ENCODE peak calls at places on chromosomes 11 and 22, in ten cellular contexts. R is pancreas, Y is aorta, Q is upper lobe of right lung, L is heart right ventricle, I is RWPE2, D is mucosa of descending colon, X is psoas muscle, K is PC-3, A is left lung. M is an unnamed sample.

GRCh38 chr22:35467788-35468187 is 67.8 kb downstream of the MCM5 start:
- ATAC-seq in R (peak; percentile 84), Y (peak; percentile 89), Q (peak; percentile 84), L (peak; percentile 89), I (peak; percentile 33), D (peak; percentile 97), X (peak; percentile 74), K (no peak), A (peak; percentile 83), M (peak; percentile 86)

GRCh38 chr22:32676196-32676595 is 125.3 kb upstream of the TIMP3 start:
- ATAC-seq in R (peak; percentile 38), Y (no peak), Q (peak; percentile 35), L (no peak), I (no peak), D (no peak), X (no peak), K (no peak), A (no peak), M (peak; percentile 62)

GRCh38 chr11:105100206-105100605 is 39.4 kb downstream of the CARD18 start:
- ATAC-seq in R (peak; percentile 23), Y (no peak), Q (peak; percentile 76), L (no peak), I (peak; percentile 25), D (peak; percentile 83), X (no peak), K (peak; percentile 68), A (peak; percentile 76), M (no peak)

GRCh38 chr11:83068573-83068972 is 3.1 kb downstream of the RAB30 start:
- ATAC-seq in R (no peak), Y (no peak), Q (no peak), L (no peak), I (no peak), D (no peak), X (no peak), K (no peak), A (no peak), M (no peak)

GRCh38 chr11:34050967-34051348 is 573 bp upstream of the CAPRIN1 start:
- ATAC-seq in R (peak; percentile 2), Y (peak; percentile 1), Q (no peak), L (peak; percentile 8), I (peak; percentile 1), D (peak; percentile 2), X (peak; percentile 2), K (peak; percentile 3), A (peak; percentile 3), M (peak; percentile 32)

GRCh38 chr11:96204721-96205459 is 138.1 kb downstream of the MAML2 start:
- ATAC-seq in R (no peak), Y (no peak), Q (no peak), L (no peak), I (no peak), D (no peak), X (no peak), K (no peak), A (no peak), M (no peak)

GRCh38 chr22:37223965-37224551 is 11.8 kb upstream of the SSTR3 start:
- ATAC-seq in R (no peak), Y (no peak), Q (no peak), L (no peak), I (no peak), D (peak; percentile 11), X (no peak), K (no peak), A (no peak), M (no peak)

GRCh38 chr22:17266261-17266971 is 47.2 kb upstream of the ADA2 start:
- ATAC-seq in R (peak; percentile 67), Y (no peak), Q (no peak), L (peak; percentile 56), I (no peak), D (peak; percentile 89), X (peak; percentile 53), K (no peak), A (peak; percentile 27), M (no peak)

GRCh38 chr22:21032843-21033688 is 705 bp upstream of the SLC7A4 start:
- ATAC-seq in R (no peak), Y (no peak), Q (no peak), L (no peak), I (no peak), D (no peak), X (no peak), K (no peak), A (peak; percentile 16), M (no peak)

DNA sequence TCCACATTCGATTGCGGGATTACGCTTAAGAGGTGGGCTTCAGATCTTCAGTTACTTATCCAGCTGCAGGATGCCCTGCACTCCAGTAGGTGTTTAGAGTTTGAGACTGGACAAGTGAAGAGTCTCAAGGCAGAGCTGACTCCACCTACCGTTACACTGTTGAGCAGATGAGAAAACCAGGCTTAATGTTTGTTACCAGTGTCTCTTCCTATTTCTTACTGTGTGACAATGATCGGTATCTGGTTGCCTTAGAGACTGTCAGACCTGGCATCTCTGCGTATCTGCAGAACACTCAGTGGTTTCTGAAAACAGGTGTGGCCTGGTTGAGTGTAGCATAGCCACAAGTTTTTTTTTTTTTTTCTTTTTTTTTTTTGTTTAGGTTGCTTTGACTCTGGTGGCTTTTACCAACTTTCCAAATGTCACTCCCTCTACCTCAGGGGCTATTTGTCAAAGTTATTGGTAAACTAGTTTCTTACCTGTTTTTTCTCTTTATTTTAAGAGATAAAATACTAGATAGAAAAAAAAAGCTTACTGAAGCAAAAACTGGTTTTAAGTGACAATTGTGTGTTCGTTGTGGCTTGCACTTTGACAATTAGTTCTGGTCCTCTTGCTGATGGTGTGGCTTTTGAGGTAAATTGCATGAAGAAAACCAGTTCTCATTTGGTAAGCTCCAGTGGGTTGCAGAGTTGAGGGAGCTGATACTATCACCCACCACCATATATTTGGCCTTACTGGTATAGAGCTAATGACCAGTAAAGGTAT is 284.8 kb downstream of the ETS1 start:
- ATAC-seq in R (peak; percentile 54), Y (no peak), Q (peak; percentile 80), L (no peak), I (no peak), D (peak; percentile 85), X (no peak), K (no peak), A (peak; percentile 45), M (peak; percentile 16)
- H3K4me1 ChIP-seq in R (no peaks in the 10 kb centered on the region), Y (peaks cover 6% of the 10 kb centered on the region), Q (peaks cover 16% of the 10 kb centered on the region), L (peaks cover 16% of the 10 kb centered on the region), I (no peaks in the 10 kb centered on the region), D (peaks cover 10% of the 10 kb centered on the region), X (no peaks in the 10 kb centered on the region), K (no peaks in the 10 kb centered on the region), A (peaks cover 16% of the 10 kb centered on the region), M (peaks cover 3% of the 10 kb centered on the region)

GRCh38 chr11:35337919-35338316 is 81.4 kb downstream of the SLC1A2 start:
- ATAC-seq in R (no peak), Y (no peak), Q (no peak), L (no peak), I (no peak), D (no peak), X (no peak), K (peak; percentile 24), A (no peak), M (no peak)

GRCh38 chr11:35340101-35340500 is 79.3 kb downstream of the SLC1A2 start:
- ATAC-seq in R (peak; percentile 13), Y (no peak), Q (no peak), L (no peak), I (no peak), D (no peak), X (peak; percentile 24), K (no peak), A (no peak), M (no peak)

GRCh38 chr11:35340715-35341114 is 78.6 kb downstream of the SLC1A2 start:
- ATAC-seq in R (no peak), Y (no peak), Q (no peak), L (peak; percentile 83), I (no peak), D (no peak), X (no peak), K (no peak), A (no peak), M (no peak)

GRCh38 chr11:35337136-35337918 is 82.0 kb downstream of the SLC1A2 start:
- ATAC-seq in R (peak; percentile 90), Y (no peak), Q (peak; percentile 73), L (no peak), I (peak; percentile 96), D (peak; percentile 70), X (peak; percentile 83), K (peak; percentile 90), A (peak; percentile 80), M (peak; percentile 71)

DNA sequence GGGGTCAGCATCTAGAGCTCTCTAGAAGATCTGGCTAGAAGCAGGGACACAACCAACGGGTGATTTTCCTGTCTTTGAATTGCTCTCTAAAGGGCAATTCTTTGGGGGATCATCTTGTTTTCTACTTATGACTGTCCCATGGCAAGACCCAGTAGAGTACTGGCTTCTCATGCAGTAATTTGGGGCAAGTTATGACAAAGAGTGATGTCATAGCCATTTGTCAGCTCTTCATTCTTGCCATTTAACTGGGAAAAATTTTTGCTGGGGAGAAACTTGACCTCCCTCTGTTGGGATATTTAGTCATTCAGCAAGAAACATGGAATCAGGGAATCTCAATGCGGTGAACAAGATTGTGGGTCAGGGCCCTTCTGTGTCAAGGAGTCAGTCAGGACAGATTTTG is 80.4 kb downstream of the SLC1A2 start:
- ATAC-seq in R (no peak), Y (no peak), Q (no peak), L (no peak), I (no peak), D (no peak), X (no peak), K (no peak), A (no peak), M (no peak)
- H3K4me1 ChIP-seq in R (peaks cover 33% of the 10 kb centered on the region), Y (no peaks in the 10 kb centered on the region), Q (no peaks in the 10 kb centered on the region), L (peaks cover 7% of the 10 kb centered on the region), I (peaks cover 19% of the 10 kb centered on the region), D (no peaks in the 10 kb centered on the region), X (peaks cover 6% of the 10 kb centered on the region), K (peaks cover 29% of the 10 kb centered on the region), A (peaks cover 17% of the 10 kb centered on the region), M (no peaks in the 10 kb centered on the region)

DNA sequence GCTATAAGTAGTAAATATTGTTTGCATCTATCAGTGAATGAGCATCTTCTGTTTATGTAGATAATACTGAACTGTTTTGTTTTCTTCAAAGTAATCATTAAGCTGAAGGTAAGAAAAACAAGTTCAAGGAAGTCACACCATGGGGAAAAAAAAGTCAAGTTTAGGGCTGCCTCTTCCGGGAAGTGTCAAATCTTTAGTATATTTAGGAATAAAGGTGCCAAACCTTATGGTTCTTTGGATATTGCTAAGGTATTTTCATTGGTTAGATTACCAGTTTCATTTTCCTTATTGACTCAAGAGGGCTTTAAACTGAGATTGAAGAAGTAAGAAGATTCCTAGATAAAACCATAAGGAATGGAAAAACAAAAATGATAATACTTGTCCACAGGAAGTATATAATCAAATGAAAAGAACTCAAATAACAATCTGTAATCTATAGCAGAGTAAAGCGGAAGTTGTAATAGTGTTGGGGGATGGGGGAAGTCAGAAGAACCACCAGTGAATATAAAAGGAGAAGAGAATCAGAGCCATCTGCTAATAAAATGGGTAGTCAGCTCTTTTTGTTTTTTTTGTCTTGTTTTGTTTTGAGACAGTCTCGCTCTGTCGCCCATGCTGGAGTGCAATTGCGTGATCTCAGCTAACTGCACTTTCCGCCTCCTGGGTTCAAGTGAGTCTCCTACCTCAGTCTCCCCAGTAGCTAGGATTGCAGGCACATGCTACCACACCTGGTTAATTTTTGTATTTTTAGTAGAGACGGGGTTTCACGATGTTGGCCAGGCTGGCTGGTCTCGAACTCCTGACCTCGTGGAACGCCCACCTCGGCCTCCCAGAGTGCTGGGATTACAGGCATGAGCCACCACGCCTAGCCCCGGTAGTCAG is 2.3 kb downstream of the ATM start:
- ATAC-seq in R (no peak), Y (no peak), Q (no peak), L (no peak), I (no peak), D (no peak), X (no peak), K (no peak), A (no peak), M (no peak)
- H3K4me1 ChIP-seq in R (peaks cover 19% of the 10 kb centered on the region), Y (no peaks in the 10 kb centered on the region), Q (peaks cover 30% of the 10 kb centered on the region), L (peaks cover 15% of the 10 kb centered on the region), I (peaks cover 11% of the 10 kb centered on the region), D (peaks cover 13% of the 10 kb centered on the region), X (peaks cover 16% of the 10 kb centered on the region), K (peaks cover 27% of the 10 kb centered on the region), A (peaks cover 45% of the 10 kb centered on the region), M (peaks cover 57% of the 10 kb centered on the region)

GRCh38 chr22:45292675-45293402 is 8.1 kb downstream of the UPK3A start:
- ATAC-seq in R (no peak), Y (no peak), Q (no peak), L (no peak), I (no peak), D (no peak), X (no peak), K (no peak), A (no peak), M (no peak)
- H3K4me1 ChIP-seq in R (no peaks in the 10 kb centered on the region), Y (no peaks in the 10 kb centered on the region), Q (no peaks in the 10 kb centered on the region), L (no peaks in the 10 kb centered on the region), I (no peaks in the 10 kb centered on the region), D (peaks cover 5% of the 10 kb centered on the region), X (no peaks in the 10 kb centered on the region), K (peaks cover 5% of the 10 kb centered on the region), A (peaks cover 13% of the 10 kb centered on the region), M (no peaks in the 10 kb centered on the region)